ENCODE peak calls at places on chromosome 2, in ten cellular contexts. X is stomach, N is transverse colon, Y is GM23338, A is Panc1, P is SK-N-MC, S is HL-60, W is HCT116, U is prostate gland, M is spleen. E is an unnamed sample.

GRCh38 chr2:229832499-229832898 is 89.3 kb downstream of the TRIP12 start:
- DNase-seq in Y (no peak), N (no peak), P (no peak), W (no peak), U (no peak), M (no peak), S (no peak), X (no peak), A (no peak), E (no peak)

GRCh38 chr2:10392951-10393647 is 55.0 kb downstream of the ODC1 start:
- DNase-seq in A (no peak), U (no peak), X (peak; percentile 52), P (no peak), M (no peak), W (no peak), S (no peak), Y (peak; percentile 55), N (peak; percentile 57), E (no peak)

GRCh38 chr2:140863713-140864112 is 1267.1 kb downstream of the LRP1B start:
- DNase-seq in X (no peak), P (peak; percentile 72), W (peak; percentile 63), U (no peak), N (no peak), Y (peak; percentile 76), A (peak; percentile 39), S (peak; percentile 1), M (no peak), E (no peak)

GRCh38 chr2:72028351-72028995 is 119.2 kb downstream of the CYP26B1 start:
- DNase-seq in N (no peak), Y (no peak), M (peak; percentile 66), P (no peak), U (peak; percentile 1), A (no peak), S (no peak), W (no peak), X (peak; percentile 19), E (no peak)

GRCh38 chr2:78431241-78431640 is 594.3 kb upstream of the REG3G start:
- DNase-seq in W (no peak), N (no peak), U (no peak), M (no peak), P (no peak), S (no peak), X (no peak), Y (peak; percentile 26), A (no peak), E (no peak)

GRCh38 chr2:64063924-64064331 is 44.7 kb upstream of the VPS54 start:
- DNase-seq in Y (peak; percentile 67), N (no peak), M (no peak), A (no peak), W (no peak), S (no peak), X (no peak), P (no peak), U (peak; percentile 29), E (no peak)

GRCh38 chr2:235747001-235747867 is 253.4 kb downstream of the AGAP1 start:
- DNase-seq in U (no peak), W (no peak), S (no peak), P (no peak), M (no peak), N (no peak), X (no peak), Y (peak; percentile 61), A (no peak), E (no peak)

GRCh38 chr2:32384529-32384928 is 27.7 kb downstream of the BIRC6 start:
- DNase-seq in W (no peak), S (peak; percentile 84), P (no peak), N (no peak), A (no peak), U (no peak), M (no peak), X (no peak), Y (no peak), E (no peak)

GRCh38 chr2:232420463-232421188 is 14.0 kb downstream of the ALPG start:
- DNase-seq in X (peak; percentile 61), A (no peak), Y (peak; percentile 77), S (peak; percentile 12), P (no peak), W (no peak), M (peak; percentile 64), U (peak; percentile 43), N (peak; percentile 47), E (peak; percentile 51)

GRCh38 chr2:2569836-2570235 is 238.8 kb upstream of the MYT1L start:
- DNase-seq in U (no peak), M (peak; percentile 36), W (no peak), Y (no peak), N (no peak), X (no peak), A (no peak), S (no peak), P (no peak), E (no peak)

GRCh38 chr2:161423351-161424178 is 7.5 kb downstream of the TBR1 start:
- DNase-seq in A (no peak), X (no peak), W (no peak), S (no peak), Y (peak; percentile 69), M (no peak), P (no peak), U (no peak), N (peak; percentile 13), E (no peak)

GRCh38 chr2:97005353-97005752 is 19.0 kb upstream of the FAM178B start:
- DNase-seq in M (no peak), S (no peak), U (no peak), X (no peak), A (no peak), N (no peak), Y (peak; percentile 51), P (no peak), W (peak; percentile 3), E (no peak)

GRCh38 chr2:222307138-222307756 is 8.4 kb upstream of the PAX3 start:
- DNase-seq in N (peak; percentile 58), U (no peak), M (peak; percentile 74), X (peak; percentile 53), A (no peak), Y (peak; percentile 68), S (no peak), W (no peak), P (no peak), E (no peak)

GRCh38 chr2:10675126-10675525 is 14.6 kb downstream of the NOL10 start:
- DNase-seq in N (no peak), S (peak; percentile 38), Y (no peak), A (no peak), U (no peak), P (no peak), M (no peak), W (no peak), X (no peak), E (no peak)

GRCh38 chr2:118492335-118492734 is 355.1 kb downstream of the EN1 start:
- DNase-seq in Y (peak; percentile 68), A (no peak), S (no peak), W (peak; percentile 24), M (no peak), N (no peak), U (no peak), X (no peak), P (no peak), E (no peak)

GRCh38 chr2:189629553-189630453 is 31.5 kb upstream of the ASNSD1 start:
- DNase-seq in S (no peak), N (no peak), W (no peak), P (no peak), A (no peak), Y (no peak), U (no peak), X (no peak), M (no peak), E (no peak)

GRCh38 chr2:160952462-160952861 is 207.8 kb upstream of the TANK start:
- DNase-seq in X (no peak), U (no peak), P (no peak), N (peak; percentile 20), S (no peak), M (peak; percentile 82), Y (no peak), A (no peak), W (no peak), E (no peak)

GRCh38 chr2:226050822-226051221 is 651.3 kb downstream of the NYAP2 start:
- DNase-seq in A (no peak), X (no peak), Y (no peak), U (no peak), P (no peak), W (peak; percentile 51), M (no peak), N (no peak), S (no peak), E (no peak)

GRCh38 chr2:47172922-47173695 is 18.0 kb upstream of the STPG4 start:
- DNase-seq in Y (no peak), P (no peak), N (no peak), M (no peak), U (no peak), W (no peak), X (no peak), A (no peak), S (no peak), E (no peak)
- H3K27ac ChIP-seq in Y (no peak overlapping the region), P (peak overlapping the region; percentile 1), N (peak overlapping the region; percentile 100), M (no peak overlapping the region), U (peak overlapping the region; percentile 97), W (no peak overlapping the region), X (peak overlapping the region; percentile 95), A (peak overlapping the region; percentile 90), S (no peak overlapping the region), E (peak overlapping the region; percentile 100)

GRCh38 chr2:198309673-198310280 is 505.4 kb downstream of the PLCL1 start:
- DNase-seq in A (no peak), Y (peak; percentile 74), S (peak; percentile 45), P (peak; percentile 40), W (peak; percentile 37), M (no peak), X (peak; percentile 40), U (no peak), N (peak; percentile 73), E (no peak)
- H3K4me3 ChIP-seq in A (no peak overlapping the region), Y (no peak overlapping the region), S (no peak overlapping the region), P (no peak overlapping the region), W (no peak overlapping the region), M (no peak overlapping the region), X (no peak overlapping the region), U (no peak overlapping the region), N (no peak overlapping the region), E (no peak overlapping the region)

DNA sequence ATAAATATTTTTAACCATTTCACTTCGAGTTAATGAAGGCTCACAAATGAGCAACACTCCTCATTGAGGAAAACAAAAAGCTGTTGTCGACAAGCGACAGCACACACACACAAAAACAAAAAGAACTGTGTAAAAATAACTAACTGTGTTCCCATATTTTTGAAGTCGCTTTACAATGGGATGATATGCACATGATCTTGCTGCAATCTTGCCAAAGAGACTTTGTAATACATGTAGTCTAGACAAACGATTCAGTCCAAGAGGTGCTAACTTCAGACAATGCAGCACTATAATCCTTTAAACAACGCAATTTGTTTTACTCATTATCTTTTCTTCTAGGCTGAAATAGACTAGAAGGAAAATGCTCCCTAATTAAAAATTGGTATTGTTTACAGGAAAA is 7.2 kb upstream of the USP34 start:
- DNase-seq in W (no peak), M (no peak), N (no peak), U (no peak), X (no peak), P (no peak), S (no peak), Y (no peak), A (no peak), E (no peak)
- TF ChIP-seq POLR2AphosphoS5 in W (no peak), M (no peak), N (no peak), U (no peak), X (no peak), P (no peak), S (no peak), Y (no peak), A (no peak), E (no peak)

DNA sequence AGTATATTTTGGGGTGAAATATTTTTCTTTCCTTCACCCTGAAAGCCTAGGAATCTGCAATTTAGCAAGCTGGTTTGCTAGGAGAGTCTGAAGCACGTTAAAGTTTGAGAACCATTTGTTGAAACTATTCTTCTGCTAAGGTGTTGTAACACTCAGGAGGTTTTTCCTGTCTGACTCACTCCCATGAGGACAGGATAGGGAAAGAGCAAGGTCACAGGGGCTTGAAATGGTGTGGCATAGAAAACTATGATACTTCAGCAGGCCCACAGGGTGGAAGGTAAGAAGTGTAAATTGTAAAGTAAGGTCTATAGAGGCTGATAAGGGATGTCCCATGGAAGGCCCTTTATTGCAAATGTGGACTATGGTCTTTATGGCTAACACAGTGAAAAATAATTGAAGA is 177.7 kb upstream of the ZC3H15 start:
- DNase-seq in S (no peak), Y (no peak), M (no peak), A (no peak), U (no peak), N (no peak), X (no peak), W (no peak), P (no peak), E (no peak)
- H3K27ac ChIP-seq in S (no peak overlapping the region), Y (no peak overlapping the region), M (no peak overlapping the region), A (no peak overlapping the region), U (no peak overlapping the region), N (no peak overlapping the region), X (no peak overlapping the region), W (no peak overlapping the region), P (no peak overlapping the region), E (no peak overlapping the region)